ENCODE peak calls at places on chromosomes 12 and 14, in six cellular contexts. P is IMR-90, Y is aorta, J is HCT116, N is endodermal cell, S is body of pancreas. U is an unnamed sample.

GRCh38 chr12:12018454-12018853 is 52.3 kb upstream of the BCL2L14 start:
- DNase-seq in P (peak; percentile 58), Y (no peak), J (no peak), N (peak; percentile 44), S (no peak), U (no peak)

GRCh38 chr14:33062881-33063280 is 124.2 kb downstream of the NPAS3 start:
- DNase-seq in P (no peak), Y (no peak), J (no peak), N (no peak), S (no peak), U (no peak)

GRCh38 chr12:44159870-44160269 is 324.0 kb downstream of the TMEM117 start:
- DNase-seq in P (no peak), Y (no peak), J (no peak), N (no peak), S (no peak), U (no peak)

GRCh38 chr14:67166450-67166853 is 22.8 kb upstream of the GARIN2 start:
- DNase-seq in P (peak; percentile 58), Y (no peak), J (peak; percentile 24), N (peak; percentile 71), S (peak; percentile 19), U (peak; percentile 42)

GRCh38 chr14:52461721-52462120 is 90.6 kb downstream of the TXNDC16 start:
- DNase-seq in P (no peak), Y (no peak), J (no peak), N (no peak), S (no peak), U (no peak)

GRCh38 chr12:55738113-55739024 is 4.6 kb upstream of the GDF11 start:
- DNase-seq in P (peak; percentile 82), Y (peak; percentile 92), J (peak; percentile 82), N (peak; percentile 98), S (peak; percentile 82), U (peak; percentile 87)

GRCh38 chr14:74324945-74325361 is 22.2 kb upstream of the ABCD4 start:
- DNase-seq in P (peak; percentile 38), Y (no peak), J (no peak), N (peak; percentile 72), S (no peak), U (peak; percentile 25)

GRCh38 chr12:46915861-46916260 is 90.1 kb upstream of the SLC38A4 start:
- DNase-seq in P (peak; percentile 55), Y (no peak), J (no peak), N (no peak), S (no peak), U (no peak)

GRCh38 chr14:54567224-54567633 is 301 bp downstream of the SAMD4A start:
- DNase-seq in P (no peak), Y (peak; percentile 82), J (no peak), N (peak; percentile 85), S (no peak), U (peak; percentile 10)

GRCh38 chr14:23512156-23512555 is 39.4 kb downstream of the ZFHX2 start:
- DNase-seq in P (no peak), Y (no peak), J (no peak), N (no peak), S (no peak), U (no peak)

GRCh38 chr12:110279561-110279960 is 1.5 kb upstream of the ATP2A2 start:
- DNase-seq in P (no peak), Y (no peak), J (no peak), N (peak; percentile 59), S (no peak), U (no peak)

GRCh38 chr14:81638656-81639055 is 105.0 kb upstream of the SEL1L start:
- DNase-seq in P (no peak), Y (no peak), J (no peak), N (no peak), S (no peak), U (no peak)

GRCh38 chr14:95961481-95961880 is 77.7 kb upstream of the C14orf132 start:
- DNase-seq in P (no peak), Y (no peak), J (no peak), N (no peak), S (no peak), U (no peak)

GRCh38 chr14:34000396-34000795 is 49.5 kb upstream of the EGLN3 start:
- DNase-seq in P (no peak), Y (no peak), J (no peak), N (no peak), S (no peak), U (no peak)

GRCh38 chr12:92075425-92075891 is 70.2 kb downstream of the BTG1 start:
- DNase-seq in P (peak; percentile 72), Y (no peak), J (no peak), N (no peak), S (no peak), U (no peak)

GRCh38 chr14:76924363-76925151 is 98.3 kb downstream of the LRRC74A start:
- DNase-seq in P (no peak), Y (no peak), J (no peak), N (peak; percentile 93), S (no peak), U (no peak)

GRCh38 chr12:2270846-2271245 is 218.1 kb downstream of the CACNA1C start:
- DNase-seq in P (no peak), Y (no peak), J (no peak), N (peak; percentile 44), S (no peak), U (no peak)

GRCh38 chr12:103423061-103423473 is 72.7 kb downstream of the C12orf42 start:
- DNase-seq in P (no peak), Y (no peak), J (no peak), N (peak; percentile 60), S (no peak), U (no peak)

GRCh38 chr14:21486640-21487087 is 9.7 kb downstream of the TOX4 start:
- DNase-seq in P (peak; percentile 79), Y (no peak), J (no peak), N (no peak), S (no peak), U (no peak)

GRCh38 chr14:68884031-68885030 is 91.5 kb upstream of the ZFP36L1 start:
- DNase-seq in P (peak; percentile 96), Y (no peak), J (peak; percentile 15), N (no peak), S (peak; percentile 12), U (no peak)

GRCh38 chr14:61525293-61526011 is 169.9 kb upstream of the HIF1A start:
- DNase-seq in P (peak; percentile 52), Y (peak; percentile 84), J (peak; percentile 97), N (peak; percentile 15), S (peak; percentile 86), U (peak; percentile 71)

GRCh38 chr14:50001146-50001998 is 108.5 kb downstream of the ARF6 start:
- DNase-seq in P (peak; percentile 70), Y (no peak), J (peak; percentile 87), N (peak; percentile 82), S (peak; percentile 70), U (peak; percentile 97)

GRCh38 chr12:18749381-18749957 is 11.6 kb downstream of the CAPZA3 start:
- DNase-seq in P (no peak), Y (no peak), J (no peak), N (no peak), S (no peak), U (no peak)

GRCh38 chr12:47904647-47905312 is at the start of gene VDR:
- DNase-seq in P (peak; percentile 65), Y (peak; percentile 90), J (peak; percentile 87), N (peak; percentile 100), S (peak; percentile 91), U (peak; percentile 91)

GRCh38 chr14:58133739-58134138 is 18.3 kb downstream of the ARMH4 start:
- DNase-seq in P (peak; percentile 85), Y (no peak), J (no peak), N (no peak), S (no peak), U (no peak)

GRCh38 chr14:38108681-38109080 is 99.0 kb upstream of the SSTR1 start:
- DNase-seq in P (peak; percentile 96), Y (no peak), J (no peak), N (no peak), S (no peak), U (no peak)

GRCh38 chr12:6326316-6326959 is 15.4 kb downstream of the TNFRSF1A start:
- DNase-seq in P (peak; percentile 52), Y (no peak), J (no peak), N (peak; percentile 93), S (no peak), U (peak; percentile 57)

DNA sequence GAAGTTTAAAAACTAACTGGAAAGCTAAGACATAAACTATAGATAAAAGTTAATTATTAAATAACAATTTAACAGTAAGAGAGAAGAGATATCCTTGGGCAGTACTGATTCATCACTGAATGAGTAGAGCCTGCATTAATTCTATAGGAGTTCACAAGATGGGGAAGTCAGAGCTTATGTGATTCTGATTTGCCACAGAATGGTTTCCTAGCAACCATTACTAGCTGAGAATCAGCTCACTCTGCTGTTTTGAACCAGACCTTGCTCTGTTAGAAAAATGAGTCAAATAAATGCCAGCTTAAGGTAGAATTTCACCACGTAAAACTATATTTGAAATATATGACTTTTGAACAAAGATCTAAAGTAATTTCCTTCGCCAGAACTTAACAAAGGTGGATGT is 433.9 kb downstream of the FUT8 start:
- DNase-seq in P (no peak), Y (no peak), J (no peak), N (no peak), S (no peak), U (no peak)
- H3K27me3 ChIP-seq in P (no peaks in the 10 kb centered on the region), Y (no peaks in the 10 kb centered on the region), J (no peaks in the 10 kb centered on the region), N (peaks cover 54% of the 10 kb centered on the region), S (no peaks in the 10 kb centered on the region), U (no peaks in the 10 kb centered on the region)

GRCh38 chr12:80411787-80412186 is 32.2 kb upstream of the PTPRQ start:
- DNase-seq in P (no peak), Y (no peak), J (no peak), N (no peak), S (no peak), U (no peak)
- H3K4me1 ChIP-seq in P (no peaks in the 10 kb centered on the region), Y (no peaks in the 10 kb centered on the region), J (no peaks in the 10 kb centered on the region), N (no peaks in the 10 kb centered on the region), S (no peaks in the 10 kb centered on the region), U (no peaks in the 10 kb centered on the region)

DNA sequence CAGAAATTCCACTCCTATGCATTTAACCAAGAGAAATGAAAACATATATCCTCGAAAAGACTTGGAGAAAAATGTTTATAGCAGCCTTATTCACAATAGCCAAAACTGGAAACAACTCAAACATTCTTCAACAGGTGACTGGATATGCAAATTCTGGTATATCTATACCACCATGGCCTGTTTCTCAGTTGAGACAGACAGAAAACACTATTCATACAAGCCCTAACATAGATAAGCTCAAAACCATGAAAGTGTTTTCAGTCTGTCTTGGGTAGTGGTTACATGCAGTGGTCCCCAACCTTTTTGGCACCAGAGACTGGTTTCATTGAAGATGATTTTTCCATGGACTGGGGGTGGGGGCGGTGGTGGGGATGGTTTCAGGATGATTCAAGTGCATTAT is 83.8 kb downstream of the SRGAP1 start:
- DNase-seq in P (no peak), Y (no peak), J (no peak), N (no peak), S (no peak), U (no peak)
- H3K27me3 ChIP-seq in P (no peaks in the 10 kb centered on the region), Y (no peaks in the 10 kb centered on the region), J (no peaks in the 10 kb centered on the region), N (no peaks in the 10 kb centered on the region), S (no peaks in the 10 kb centered on the region), U (no peaks in the 10 kb centered on the region)

GRCh38 chr12:124451016-124451415 is 116.4 kb downstream of the NCOR2 start:
- DNase-seq in P (no peak), Y (peak; percentile 43), J (no peak), N (no peak), S (no peak), U (no peak)

GRCh38 chr12:124453419-124454351 is 113.7 kb downstream of the NCOR2 start:
- DNase-seq in P (peak; percentile 55), Y (peak; percentile 96), J (peak; percentile 85), N (peak; percentile 71), S (peak; percentile 62), U (peak; percentile 56)

GRCh38 chr12:124451637-124452243 is 115.7 kb downstream of the NCOR2 start:
- DNase-seq in P (no peak), Y (no peak), J (no peak), N (no peak), S (no peak), U (no peak)

GRCh38 chr12:124454352-124454725 is 113.1 kb downstream of the NCOR2 start:
- DNase-seq in P (no peak), Y (no peak), J (no peak), N (no peak), S (no peak), U (no peak)

GRCh38 chr12:124452576-124453391 is 114.6 kb downstream of the NCOR2 start:
- DNase-seq in P (no peak), Y (peak; percentile 63), J (no peak), N (no peak), S (no peak), U (no peak)
- H3K4me1 ChIP-seq in P (peaks cover 18% of the 10 kb centered on the region), Y (no peaks in the 10 kb centered on the region), J (peaks cover 19% of the 10 kb centered on the region), N (no peaks in the 10 kb centered on the region), S (peaks cover 12% of the 10 kb centered on the region), U (no peaks in the 10 kb centered on the region)

U was measured in small intestine.